ENCODE peak calls at places on chromosomes 5 and 9, in six cellular contexts. C is DND-41, K is GM23248, P is HCT116, T is SK-N-MC, G is SK-N-SH. J is an unnamed sample. For H3K9me3, the result is how much of the 10 kb centered on the place peaks cover.

GRCh38 chr5:79829260-79829659 is 139.6 kb downstream of the CMYA5 start:
- DNase-seq in C (peak), K (peak), P (no peak), T (no peak), G (no peak), J (no peak)

GRCh38 chr9:87064311-87064710 is 117.0 kb upstream of the GAS1 start:
- DNase-seq in C (no peak), K (no peak), P (no peak), T (no peak), G (no peak), J (no peak)

GRCh38 chr5:82183828-82184227 is 94.3 kb downstream of the RPS23 start:
- DNase-seq in C (no peak), K (peak), P (no peak), T (no peak), G (no peak), J (no peak)

GRCh38 chr9:108062680-108063079 is 573.1 kb upstream of the KLF4 start:
- DNase-seq in C (no peak), K (no peak), P (no peak), T (no peak), G (no peak), J (no peak)

GRCh38 chr5:3031733-3032378 is 280.4 kb upstream of the IRX2 start:
- DNase-seq in C (no peak), K (no peak), P (no peak), T (no peak), G (no peak), J (no peak)

GRCh38 chr9:120965344-120966004 is 38.9 kb upstream of the TRAF1 start:
- DNase-seq in C (no peak), K (peak), P (no peak), T (peak), G (peak), J (no peak)

GRCh38 chr5:138492552-138493045 is 27.3 kb downstream of the EGR1 start:
- DNase-seq in C (peak), K (no peak), P (no peak), T (no peak), G (no peak), J (no peak)

GRCh38 chr9:71552480-71552879 is 215.8 kb downstream of the CEMIP2 start:
- DNase-seq in C (no peak), K (no peak), P (no peak), T (no peak), G (no peak), J (peak)

GRCh38 chr5:143161893-143162520 is 241.5 kb downstream of the NR3C1 start:
- DNase-seq in C (no peak), K (peak), P (no peak), T (no peak), G (no peak), J (no peak)

GRCh38 chr5:133423618-133424282 is 188.6 kb downstream of the FSTL4 start:
- DNase-seq in C (peak), K (peak), P (peak), T (no peak), G (peak), J (no peak)

GRCh38 chr9:97462914-97463313 is 38.6 kb upstream of the TMOD1 start:
- DNase-seq in C (no peak), K (no peak), P (no peak), T (no peak), G (no peak), J (no peak)

GRCh38 chr5:17670353-17670752 is 36.1 kb downstream of the TAF11L14 start:
- DNase-seq in C (no peak), K (no peak), P (no peak), T (no peak), G (no peak), J (no peak)

GRCh38 chr5:77012601-77013000 is 17.6 kb upstream of the AGGF1 start:
- DNase-seq in C (no peak), K (peak), P (no peak), T (no peak), G (no peak), J (no peak)

GRCh38 chr5:64074533-64074932 is 91.1 kb upstream of the RNF180 start:
- DNase-seq in C (peak), K (peak), P (no peak), T (no peak), G (peak), J (no peak)

GRCh38 chr5:172643392-172643871 is 2.4 kb downstream of the NEURL1B start:
- DNase-seq in C (no peak), K (no peak), P (no peak), T (no peak), G (no peak), J (no peak)

GRCh38 chr5:107428303-107428761 is 242.4 kb downstream of the EFNA5 start:
- DNase-seq in C (no peak), K (no peak), P (no peak), T (no peak), G (no peak), J (no peak)

GRCh38 chr5:176371621-176372539 is 6.6 kb downstream of the ARL10 start:
- DNase-seq in C (no peak), K (no peak), P (no peak), T (no peak), G (no peak), J (no peak)

GRCh38 chr5:94691947-94692346 is 73.5 kb downstream of the SLF1 start:
- DNase-seq in C (no peak), K (peak), P (no peak), T (no peak), G (peak), J (no peak)

GRCh38 chr5:72848474-72849428 is 32.3 kb downstream of the TNPO1 start:
- DNase-seq in C (peak), K (peak), P (no peak), T (no peak), G (peak), J (peak)

GRCh38 chr5:81787843-81788242 is 36.9 kb upstream of the SSBP2 start:
- DNase-seq in C (peak), K (peak), P (no peak), T (peak), G (no peak), J (no peak)

GRCh38 chr9:28583832-28584231 is 1010.6 kb upstream of the C9orf72 start:
- DNase-seq in C (no peak), K (no peak), P (no peak), T (no peak), G (no peak), J (no peak)

GRCh38 chr9:122991370-122991830 is 42.1 kb upstream of the GPR21 start:
- DNase-seq in C (peak), K (peak), P (peak), T (peak), G (peak), J (no peak)

GRCh38 chr9:2424564-2425153 is 196.9 kb upstream of the VLDLR start:
- DNase-seq in C (no peak), K (peak), P (no peak), T (no peak), G (no peak), J (peak)

GRCh38 chr5:55634866-55635265 is 77.3 kb downstream of the SLC38A9 start:
- DNase-seq in C (no peak), K (peak), P (no peak), T (no peak), G (no peak), J (no peak)

GRCh38 chr5:2739360-2740050 is 12.0 kb downstream of the IRX2 start:
- DNase-seq in C (no peak), K (peak), P (no peak), T (no peak), G (no peak), J (no peak)

GRCh38 chr9:2570615-2571479 is 50.7 kb upstream of the VLDLR start:
- DNase-seq in C (peak), K (peak), P (peak), T (no peak), G (peak), J (peak)

GRCh38 chr9:91572811-91573210 is 149.2 kb upstream of the NFIL3 start:
- DNase-seq in C (no peak), K (no peak), P (no peak), T (no peak), G (no peak), J (no peak)

GRCh38 chr9:111828193-111828592 is 33.5 kb upstream of the SHOC1 start:
- DNase-seq in C (no peak), K (peak), P (no peak), T (no peak), G (no peak), J (no peak)

DNA sequence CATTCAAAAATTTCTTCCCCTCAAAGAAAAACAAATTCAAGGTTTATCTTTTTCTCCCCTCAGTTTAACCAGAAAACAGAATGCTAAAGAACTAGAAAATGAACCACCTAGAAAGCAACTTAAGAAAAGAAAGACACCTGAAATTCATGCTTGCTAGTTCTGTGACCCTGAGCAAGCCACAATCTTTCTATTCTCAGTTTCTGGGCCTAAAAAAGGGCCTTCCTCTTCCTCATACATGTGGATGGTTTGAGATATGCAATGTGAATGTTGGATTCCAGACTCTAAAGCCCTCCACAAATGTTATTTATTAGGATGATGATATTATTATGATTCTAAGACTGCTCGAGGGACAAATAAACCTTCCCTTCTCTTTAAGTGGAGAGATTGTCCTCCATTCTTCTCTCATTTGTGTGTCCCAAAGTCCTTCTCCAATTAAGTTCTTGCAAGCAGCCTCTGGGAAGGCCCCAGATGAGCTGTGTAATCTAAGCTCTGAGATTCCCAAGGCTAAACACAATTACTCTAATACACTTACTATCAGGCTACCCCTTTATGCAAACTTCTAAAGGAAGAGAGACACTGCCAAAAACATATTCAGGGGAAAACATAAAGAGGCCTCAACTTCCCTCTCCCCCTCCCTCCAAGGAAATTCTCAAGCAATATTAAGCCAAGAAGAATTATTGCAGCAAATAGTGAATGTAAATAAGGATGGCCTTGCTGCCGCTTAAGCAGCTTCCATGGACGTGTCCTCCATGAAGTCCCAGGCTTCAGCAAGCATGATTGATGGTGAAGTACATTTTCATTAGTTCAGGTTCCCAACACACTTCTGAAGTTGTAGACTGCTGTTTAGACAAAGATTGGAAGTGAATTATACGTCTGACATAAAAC is 80.2 kb downstream of the PRKACG start:
- DNase-seq in C (no peak), K (no peak), P (no peak), T (no peak), G (no peak), J (no peak)
- H3K27ac ChIP-seq in C (no peak), K (no peak), P (no peak), T (no peak), G (no peak), J (peak)

DNA sequence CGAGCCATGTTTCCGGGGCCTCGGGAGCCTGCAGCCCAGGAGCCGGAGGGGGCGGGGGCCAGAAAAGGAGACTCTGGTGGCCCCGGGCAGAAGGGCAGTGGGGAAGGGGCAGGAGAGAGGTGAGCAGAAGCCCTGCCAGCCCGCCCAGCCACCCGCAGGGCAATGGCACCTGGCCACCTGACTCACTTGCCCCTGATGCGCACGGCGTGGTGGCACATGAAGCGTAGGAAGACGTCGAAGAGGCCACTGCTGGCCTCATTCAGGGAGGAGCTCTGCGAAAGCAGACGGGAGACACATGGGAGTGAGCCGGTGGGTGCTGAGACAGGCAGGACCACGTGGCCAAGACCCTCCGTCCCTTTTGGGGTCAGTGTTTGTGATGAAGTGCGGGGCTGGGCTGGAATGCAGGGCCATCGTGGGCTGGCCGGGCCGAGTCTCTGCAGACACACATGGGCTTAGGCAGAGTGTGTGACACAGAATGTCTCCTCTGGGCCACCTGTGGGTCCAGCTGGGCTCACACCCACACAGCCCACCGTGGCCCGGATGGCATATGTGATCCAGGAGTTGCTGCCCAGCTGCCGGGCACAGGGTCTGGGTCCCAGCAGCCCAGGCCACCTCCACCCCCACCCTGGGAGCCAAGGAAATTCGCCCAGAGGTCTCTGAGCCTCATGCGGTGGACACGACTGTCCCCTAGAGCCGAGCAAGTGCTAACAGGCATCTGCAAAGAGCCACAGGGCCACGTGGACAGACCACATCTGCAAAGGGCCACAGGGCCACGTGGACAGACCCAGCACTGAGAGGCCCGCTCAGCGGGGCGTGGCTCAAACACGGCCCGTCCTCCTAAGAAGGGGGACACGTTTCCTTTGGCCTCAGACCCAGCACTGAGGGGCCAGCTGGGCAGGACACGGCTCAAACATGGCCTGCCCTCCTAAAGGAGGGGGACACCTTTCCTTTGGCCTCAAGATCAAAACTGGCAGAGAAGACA is 23.6 kb downstream of the TERT start:
- DNase-seq in C (no peak), K (no peak), P (no peak), T (no peak), G (no peak), J (no peak)
- H3K9me3 ChIP-seq in C (under half), K (under half), P (under half), T (under half), G (under half), J (under half)

DNA sequence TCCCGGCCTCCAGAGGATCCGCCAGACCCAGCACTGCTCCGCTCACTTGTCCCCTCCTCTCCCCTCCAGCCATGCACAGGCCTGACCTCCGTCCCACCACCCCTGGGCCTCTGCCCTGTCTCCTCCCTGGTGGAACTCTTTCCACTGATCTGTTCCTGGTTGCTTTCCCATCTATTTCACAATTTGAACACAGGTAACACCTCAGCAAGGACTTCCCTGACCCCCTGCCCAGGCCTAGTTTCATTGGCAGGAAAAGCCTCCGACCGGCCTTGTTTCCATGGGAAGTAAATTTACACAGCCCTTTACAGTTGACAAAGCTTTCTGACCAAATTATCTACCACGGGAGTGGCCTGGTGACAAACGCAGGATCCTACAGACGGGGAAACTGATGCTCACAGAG is 14.8 kb downstream of the QSOX2 start:
- DNase-seq in C (no peak), K (no peak), P (no peak), T (no peak), G (no peak), J (no peak)
- H3K9ac ChIP-seq in C (no peak), K (no peak), P (no peak), T (no peak), G (no peak), J (no peak)

DNA sequence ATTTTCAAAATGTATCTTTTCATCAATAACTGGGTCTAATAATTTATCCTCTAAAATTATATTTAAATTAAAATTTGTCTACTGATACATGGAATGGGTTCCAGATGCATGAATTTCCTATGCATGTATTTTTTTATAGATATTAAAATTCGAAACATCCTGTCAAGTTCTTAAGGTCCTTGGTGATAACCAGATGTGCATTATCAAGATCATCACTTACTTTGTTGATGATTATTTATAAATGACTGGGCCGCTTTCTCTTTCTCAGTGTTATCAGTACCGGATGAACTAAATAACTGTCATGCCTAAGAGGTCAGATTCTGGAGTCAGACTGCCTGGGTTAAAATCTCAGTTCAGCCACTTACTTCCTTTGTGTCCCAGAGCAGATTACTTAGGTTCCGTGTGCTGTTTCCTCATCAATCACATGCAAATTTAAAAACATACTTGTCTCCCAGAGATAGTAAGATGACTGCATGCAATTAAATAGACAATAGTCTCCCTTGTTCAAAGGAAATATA is 124.3 kb downstream of the TEX10 start:
- DNase-seq in C (no peak), K (no peak), P (no peak), T (no peak), G (peak), J (no peak)
- H3K27ac ChIP-seq in C (no peak), K (no peak), P (no peak), T (peak), G (no peak), J (no peak)

GRCh38 chr9:94900222-94901018 is 173.9 kb downstream of the AOPEP start:
- DNase-seq in C (no peak), K (peak), P (no peak), T (no peak), G (no peak), J (no peak)
- H3K9me3 ChIP-seq in C (under half), K (under half), P (under half), T (under half), G (under half), J (under half)